ENCODE peak calls at places on chromosome 6, in eight cellular contexts. L, J, R, Z, W, T, N and E are unnamed samples. For H3K27me3, the result is how much of the 10 kb centered on the place peaks cover.

GRCh38 chr6:136549359-136550044 is 720 bp downstream of the MAP7 start:
- DNase-seq in L (peak), J (no peak), R (peak), Z (no peak), W (peak), T (no peak), N (peak), E (no peak)

GRCh38 chr6:30573113-30573512 is 1.9 kb downstream of the ABCF1 start:
- DNase-seq in L (no peak), J (no peak), R (no peak), Z (no peak), W (no peak), T (no peak), N (no peak), E (no peak)

GRCh38 chr6:38542031-38542430 is 97.7 kb downstream of the BTBD9 start:
- DNase-seq in L (no peak), J (peak), R (no peak), Z (no peak), W (no peak), T (no peak), N (no peak), E (no peak)

GRCh38 chr6:92479821-92480220 is 939.5 kb downstream of the EPHA7 start:
- DNase-seq in L (no peak), J (no peak), R (no peak), Z (no peak), W (no peak), T (no peak), N (no peak), E (no peak)

GRCh38 chr6:52663120-52663934 is 7.6 kb upstream of the TMEM14A start:
- DNase-seq in L (peak), J (peak), R (peak), Z (peak), W (no peak), T (no peak), N (peak), E (peak)

GRCh38 chr6:42140051-42140450 is 2.4 kb downstream of the C6orf132 start:
- DNase-seq in L (no peak), J (no peak), R (no peak), Z (no peak), W (no peak), T (peak), N (no peak), E (no peak)

GRCh38 chr6:75543311-75543710 is 49.7 kb upstream of the FILIP1 start:
- DNase-seq in L (no peak), J (no peak), R (no peak), Z (no peak), W (no peak), T (no peak), N (no peak), E (no peak)

GRCh38 chr6:84082693-84083265 is 49.2 kb downstream of the MRAP2 start:
- DNase-seq in L (no peak), J (no peak), R (peak), Z (no peak), W (no peak), T (no peak), N (no peak), E (no peak)

GRCh38 chr6:46221221-46221793 is 50.5 kb upstream of the ENPP5 start:
- DNase-seq in L (no peak), J (no peak), R (peak), Z (no peak), W (no peak), T (no peak), N (no peak), E (no peak)

GRCh38 chr6:41500561-41500960 is 45.6 kb upstream of the FOXP4 start:
- DNase-seq in L (no peak), J (no peak), R (no peak), Z (no peak), W (no peak), T (no peak), N (no peak), E (no peak)

GRCh38 chr6:52725530-52726192 is 37.6 kb downstream of the GSTA2 start:
- DNase-seq in L (peak), J (no peak), R (no peak), Z (no peak), W (no peak), T (no peak), N (no peak), E (no peak)

GRCh38 chr6:161890133-161890833 is 616.4 kb upstream of the AGPAT4 start:
- DNase-seq in L (no peak), J (no peak), R (peak), Z (no peak), W (no peak), T (no peak), N (no peak), E (no peak)

GRCh38 chr6:156980515-156980914 is 203.3 kb downstream of the ARID1B start:
- DNase-seq in L (peak), J (no peak), R (no peak), Z (no peak), W (no peak), T (peak), N (no peak), E (no peak)

GRCh38 chr6:37919417-37920157 is 100.1 kb downstream of the ZFAND3 start:
- DNase-seq in L (no peak), J (peak), R (peak), Z (no peak), W (no peak), T (no peak), N (no peak), E (no peak)

GRCh38 chr6:152295346-152295745 is 341.8 kb downstream of the SYNE1 start:
- DNase-seq in L (no peak), J (peak), R (no peak), Z (no peak), W (no peak), T (no peak), N (no peak), E (no peak)

GRCh38 chr6:17865798-17866725 is 121.4 kb downstream of the KIF13A start:
- DNase-seq in L (peak), J (peak), R (no peak), Z (peak), W (peak), T (peak), N (no peak), E (no peak)

GRCh38 chr6:73774311-73774766 is 78.3 kb downstream of the CD109 start:
- DNase-seq in L (no peak), J (peak), R (no peak), Z (peak), W (no peak), T (no peak), N (no peak), E (no peak)

GRCh38 chr6:147678256-147678655 is 169.8 kb downstream of the SAMD5 start:
- DNase-seq in L (no peak), J (no peak), R (no peak), Z (no peak), W (no peak), T (no peak), N (no peak), E (no peak)

GRCh38 chr6:79671605-79672266 is 40.6 kb downstream of the SH3BGRL2 start:
- DNase-seq in L (peak), J (no peak), R (no peak), Z (peak), W (no peak), T (peak), N (peak), E (peak)

GRCh38 chr6:151804585-151805285 is 2.7 kb upstream of the ESR1 start:
- DNase-seq in L (no peak), J (no peak), R (no peak), Z (no peak), W (no peak), T (no peak), N (no peak), E (no peak)

GRCh38 chr6:25062070-25062811 is 126.5 kb upstream of the RIPOR2 start:
- DNase-seq in L (no peak), J (no peak), R (no peak), Z (no peak), W (no peak), T (no peak), N (no peak), E (no peak)

GRCh38 chr6:105835373-105835772 is 250.8 kb upstream of the PRDM1 start:
- DNase-seq in L (no peak), J (no peak), R (peak), Z (no peak), W (no peak), T (no peak), N (no peak), E (peak)

GRCh38 chr6:75326557-75327258 is 42.1 kb upstream of the TMEM30A start:
- DNase-seq in L (no peak), J (peak), R (peak), Z (no peak), W (no peak), T (no peak), N (no peak), E (no peak)

GRCh38 chr6:160005861-160006540 is 37.1 kb downstream of the IGF2R start:
- DNase-seq in L (peak), J (no peak), R (peak), Z (peak), W (peak), T (no peak), N (no peak), E (no peak)

GRCh38 chr6:134689676-134690447 is 260.0 kb downstream of the ALDH8A1 start:
- DNase-seq in L (peak), J (no peak), R (no peak), Z (peak), W (no peak), T (no peak), N (no peak), E (no peak)

GRCh38 chr6:108847738-108848115 is 495 bp upstream of the ARMC2 start:
- DNase-seq in L (no peak), J (no peak), R (no peak), Z (no peak), W (no peak), T (no peak), N (no peak), E (no peak)

GRCh38 chr6:11618533-11618932 is 81.0 kb downstream of the TMEM170B start:
- DNase-seq in L (no peak), J (no peak), R (peak), Z (no peak), W (no peak), T (no peak), N (no peak), E (peak)

GRCh38 chr6:160253242-160253641 is 5.4 kb downstream of the SLC22A2 start:
- DNase-seq in L (no peak), J (no peak), R (no peak), Z (no peak), W (no peak), T (no peak), N (no peak), E (no peak)

GRCh38 chr6:161511455-161512159 is 237.7 kb upstream of the AGPAT4 start:
- DNase-seq in L (no peak), J (no peak), R (no peak), Z (no peak), W (no peak), T (no peak), N (no peak), E (no peak)

GRCh38 chr6:82818727-82819126 is 246.9 kb downstream of the UBE3D start:
- DNase-seq in L (no peak), J (peak), R (no peak), Z (no peak), W (no peak), T (no peak), N (no peak), E (no peak)

GRCh38 chr6:2818593-2818992 is 23.1 kb downstream of the SERPINB1 start:
- DNase-seq in L (no peak), J (no peak), R (no peak), Z (no peak), W (no peak), T (no peak), N (no peak), E (no peak)

GRCh38 chr6:88119769-88120168 is 46.4 kb downstream of the CNR1 start:
- DNase-seq in L (no peak), J (no peak), R (peak), Z (no peak), W (no peak), T (no peak), N (no peak), E (no peak)

GRCh38 chr6:114863610-114864009 is 520.8 kb upstream of the HS3ST5 start:
- DNase-seq in L (no peak), J (no peak), R (no peak), Z (no peak), W (no peak), T (no peak), N (no peak), E (no peak)

GRCh38 chr6:40802481-40802880 is 215.3 kb upstream of the LRFN2 start:
- DNase-seq in L (no peak), J (no peak), R (no peak), Z (peak), W (no peak), T (no peak), N (no peak), E (no peak)

GRCh38 chr6:144063246-144063743 is 32.1 kb downstream of the SF3B5 start:
- DNase-seq in L (peak), J (no peak), R (peak), Z (no peak), W (no peak), T (no peak), N (no peak), E (no peak)

GRCh38 chr6:144055121-144055931 is 40.0 kb downstream of the SF3B5 start:
- DNase-seq in L (no peak), J (no peak), R (no peak), Z (no peak), W (no peak), T (no peak), N (peak), E (peak)

GRCh38 chr6:144062757-144063156 is 32.6 kb downstream of the SF3B5 start:
- DNase-seq in L (no peak), J (no peak), R (no peak), Z (no peak), W (no peak), T (no peak), N (no peak), E (no peak)

GRCh38 chr6:144063744-144064401 is 31.5 kb downstream of the SF3B5 start:
- DNase-seq in L (peak), J (no peak), R (peak), Z (peak), W (peak), T (peak), N (peak), E (peak)

DNA sequence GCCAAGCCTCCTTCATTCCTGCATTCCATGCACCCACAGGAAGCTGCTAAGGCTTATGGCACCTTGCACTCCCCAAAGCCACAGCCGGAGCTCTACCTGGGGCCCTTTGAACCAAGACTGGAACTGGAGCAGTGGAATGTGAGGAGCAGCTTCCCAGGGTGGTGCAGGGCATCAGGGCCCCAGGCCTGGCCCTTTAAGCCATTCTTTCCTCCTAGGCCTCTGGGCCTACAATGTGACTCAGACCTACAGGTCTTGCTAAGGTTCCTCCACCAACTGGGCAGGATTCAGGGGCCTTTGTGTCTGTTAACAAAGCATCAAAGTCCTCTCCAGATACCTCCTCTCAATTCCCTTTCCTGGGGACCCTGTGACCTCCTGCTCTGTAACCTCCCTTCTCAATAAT is 36.2 kb downstream of the SF3B5 start:
- DNase-seq in L (no peak), J (no peak), R (no peak), Z (no peak), W (no peak), T (no peak), N (no peak), E (no peak)
- H3K27me3 ChIP-seq in L (under half), J (under half), R (under half), Z (under half), W (under half), T (under half), N (under half), E (under half)

GRCh38 chr6:16239798-16240123 is 1.4 kb downstream of the GMPR start:
- DNase-seq in L (no peak), J (no peak), R (peak), Z (peak), W (no peak), T (peak), N (no peak), E (no peak)
- H3K27me3 ChIP-seq in L (under half), J (under half), R (under half), Z (under half), W (under half), T (under half), N (under half), E (under half)

GRCh38 chr6:150607044-150607650 is 7.5 kb downstream of the PLEKHG1 start:
- DNase-seq in L (no peak), J (no peak), R (no peak), Z (no peak), W (no peak), T (no peak), N (no peak), E (no peak)
- H3K27me3 ChIP-seq in L (under half), J (under half), R (under half), Z (under half), W (under half), T (under half), N (under half), E (under half)

GRCh38 chr6:50722829-50723562 is 9.7 kb downstream of the TFAP2D start:
- DNase-seq in L (no peak), J (no peak), R (peak), Z (no peak), W (no peak), T (no peak), N (no peak), E (no peak)
- H3K27me3 ChIP-seq in L (under half), J (under half), R (half or more), Z (half or more), W (half or more), T (half or more), N (under half), E (under half)

DNA sequence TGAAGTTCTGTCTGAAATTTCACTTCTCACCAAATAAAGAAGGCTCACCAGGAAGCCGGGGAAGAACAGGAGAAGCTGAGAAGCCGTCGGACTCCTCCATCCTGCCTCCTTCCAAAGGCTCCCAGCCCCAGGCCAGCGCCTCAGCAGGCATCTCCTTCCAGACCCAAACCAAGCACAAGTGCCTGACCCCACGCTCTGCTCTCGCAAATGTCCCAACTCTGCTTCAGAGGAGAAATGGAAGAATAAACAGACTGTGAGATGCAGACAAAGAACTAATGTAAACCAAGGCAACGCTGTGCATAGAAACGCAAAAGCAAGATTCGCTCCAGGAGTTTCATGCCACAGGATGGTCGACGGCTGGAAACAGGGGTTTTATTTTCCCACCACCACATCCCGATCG is 100.3 kb upstream of the EXOC2 start:
- DNase-seq in L (no peak), J (no peak), R (no peak), Z (no peak), W (no peak), T (no peak), N (no peak), E (no peak)
- H3K27me3 ChIP-seq in L (under half), J (under half), R (under half), Z (half or more), W (under half), T (under half), N (under half), E (under half)

GRCh38 chr6:5746392-5747140 is 260.2 kb downstream of the NRN1 start:
- DNase-seq in L (no peak), J (no peak), R (peak), Z (no peak), W (no peak), T (no peak), N (no peak), E (peak)
- H3K27me3 ChIP-seq in L (under half), J (under half), R (under half), Z (under half), W (under half), T (under half), N (under half), E (under half)

DNA sequence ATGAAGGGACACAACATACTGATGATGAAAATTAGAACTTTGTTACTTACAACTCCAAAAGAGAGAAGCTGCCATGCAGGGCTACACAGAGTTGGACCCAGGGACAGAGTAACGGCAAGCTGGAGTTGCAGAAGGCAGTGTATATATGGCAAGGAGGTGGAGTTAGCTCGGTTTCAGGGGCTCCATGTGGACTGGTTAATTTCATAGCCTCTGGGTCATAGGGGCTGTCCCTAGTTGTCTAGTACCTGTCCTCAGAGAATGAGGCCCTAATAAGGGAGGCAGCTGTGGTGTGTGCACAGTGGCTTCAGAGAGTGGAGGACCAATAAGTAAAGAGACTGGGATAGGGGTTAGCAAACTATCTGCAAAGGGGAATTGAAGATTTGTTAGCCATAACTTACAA is 7.9 kb upstream of the ZSCAN12 start:
- DNase-seq in L (no peak), J (no peak), R (no peak), Z (no peak), W (no peak), T (no peak), N (no peak), E (no peak)
- H3K27me3 ChIP-seq in L (under half), J (under half), R (under half), Z (under half), W (under half), T (under half), N (under half), E (under half)